ENCODE peak calls at places on chromosomes 2 and 18, in nine cellular contexts. L is HFFc6; I is substantia nigra; G is epithelial cell of esophagus; N is activated CD8-positive, alpha-beta memory T cell treated with anti-CD3 and anti-CD28 coated beads for 24 hours; Q is stimulated activated CD8-positive, alpha-beta memory T cell treated with anti-CD3 and anti-CD28 coated beads, Interleukin-4, amount 100 ng/mL, for 24 hours; F is lung; O is iris pigment epithelial cell; U is NCI-H1436. H is an unnamed sample.

GRCh38 chr2:28510184-28510583 is 14.3 kb downstream of the PLB1 start:
- DNase-seq in L (no peak), I (no peak), G (no peak), N (no peak), Q (no peak), F (no peak), O (no peak), U (no peak), H (no peak)

GRCh38 chr18:58941426-58942099 is 76.9 kb downstream of the ZNF532 start:
- DNase-seq in L (no peak), I (no peak), G (no peak), N (no peak), Q (no peak), F (no peak), O (no peak), U (no peak), H (no peak)

GRCh38 chr18:31410716-31411483 is 34.3 kb downstream of the DSG4 start:
- DNase-seq in L (no peak), I (no peak), G (no peak), N (no peak), Q (no peak), F (no peak), O (no peak), U (no peak), H (no peak)

GRCh38 chr2:42328148-42328833 is 32.7 kb downstream of the COX7A2L start:
- DNase-seq in L (peak), I (no peak), G (peak), N (no peak), Q (no peak), F (no peak), O (peak), U (no peak), H (peak)

GRCh38 chr18:48486762-48487161 is 52.1 kb upstream of the CTIF start:
- DNase-seq in L (peak), I (no peak), G (no peak), N (no peak), Q (no peak), F (no peak), O (peak), U (no peak), H (no peak)

GRCh38 chr18:58316943-58317342 is 272.9 kb downstream of the NEDD4L start:
- DNase-seq in L (no peak), I (no peak), G (no peak), N (no peak), Q (no peak), F (no peak), O (no peak), U (no peak), H (no peak)

GRCh38 chr2:159574246-159574645 is 42.1 kb downstream of the BAZ2B start:
- DNase-seq in L (no peak), I (no peak), G (peak), N (no peak), Q (no peak), F (peak), O (peak), U (no peak), H (no peak)

GRCh38 chr2:97669448-97669847 is at the start of gene C2orf92:
- DNase-seq in L (no peak), I (no peak), G (no peak), N (peak), Q (no peak), F (no peak), O (no peak), U (no peak), H (no peak)

GRCh38 chr18:79402977-79403722 is 7.4 kb downstream of the NFATC1 start:
- DNase-seq in L (no peak), I (peak), G (peak), N (no peak), Q (no peak), F (peak), O (no peak), U (no peak), H (no peak)

GRCh38 chr2:18690342-18690741 is 101.0 kb upstream of the NT5C1B start:
- DNase-seq in L (no peak), I (no peak), G (no peak), N (no peak), Q (no peak), F (no peak), O (no peak), U (no peak), H (no peak)

GRCh38 chr2:105168543-105168942 is 73.0 kb upstream of the GPR45 start:
- DNase-seq in L (no peak), I (no peak), G (no peak), N (no peak), Q (no peak), F (no peak), O (no peak), U (no peak), H (no peak)

GRCh38 chr2:76978064-76978463 is 544.1 kb downstream of the LRRTM4 start:
- DNase-seq in L (no peak), I (no peak), G (no peak), N (no peak), Q (no peak), F (no peak), O (peak), U (no peak), H (no peak)

GRCh38 chr18:11553098-11553940 is 56.1 kb upstream of the SLC35G4 start:
- DNase-seq in L (peak), I (no peak), G (peak), N (no peak), Q (no peak), F (no peak), O (peak), U (peak), H (peak)

GRCh38 chr2:238302751-238303150 is 14.3 kb upstream of the PER2 start:
- DNase-seq in L (no peak), I (no peak), G (no peak), N (no peak), Q (no peak), F (no peak), O (no peak), U (no peak), H (no peak)

GRCh38 chr18:50277935-50278334 is 3.4 kb downstream of the MBD1 start:
- DNase-seq in L (peak), I (no peak), G (peak), N (no peak), Q (no peak), F (no peak), O (peak), U (no peak), H (no peak)

GRCh38 chr18:1062592-1062991 is 157.9 kb downstream of the ADCYAP1 start:
- DNase-seq in L (no peak), I (no peak), G (no peak), N (no peak), Q (no peak), F (no peak), O (no peak), U (no peak), H (no peak)

GRCh38 chr2:65326276-65326675 is 98.6 kb downstream of the ACTR2 start:
- DNase-seq in L (no peak), I (no peak), G (peak), N (no peak), Q (no peak), F (no peak), O (no peak), U (no peak), H (no peak)

GRCh38 chr2:172106128-172106961 is 3.6 kb upstream of the DLX2 start:
- DNase-seq in L (peak), I (no peak), G (peak), N (peak), Q (no peak), F (no peak), O (no peak), U (no peak), H (peak)

GRCh38 chr18:25066536-25066935 is 285.4 kb downstream of the ZNF521 start:
- DNase-seq in L (no peak), I (no peak), G (no peak), N (no peak), Q (no peak), F (no peak), O (no peak), U (no peak), H (no peak)

GRCh38 chr2:86441392-86441788 is 219 bp downstream of the KDM3A start:
- DNase-seq in L (no peak), I (no peak), G (no peak), N (no peak), Q (no peak), F (peak), O (no peak), U (no peak), H (no peak)

GRCh38 chr2:189129971-189130370 is 49.6 kb downstream of the COL5A2 start:
- DNase-seq in L (peak), I (no peak), G (peak), N (no peak), Q (no peak), F (no peak), O (peak), U (no peak), H (no peak)